ENCODE peak calls at places on chromosomes 11 and 22, in seven cellular contexts. One of them, this sample, is unnamed. For H3K27me3, the result is how much of the 10 kb centered on the place peaks cover.

GRCh38 chr11:122741613-122742012 is 86.1 kb downstream of the UBASH3B start:
- DNase-seq in transverse colon: peak
- DNase-seq in ascending aorta: peak
- DNase-seq in psoas muscle: peak
- DNase-seq in foreskin keratinocyte: no peak
- DNase-seq in CD8-positive, alpha-beta memory T cell: no peak
- DNase-seq in body of pancreas: no peak
- DNase-seq in this sample: no peak

GRCh38 chr11:118437046-118437735 is 899 bp downstream of the KMT2A start:
- DNase-seq in CD8-positive, alpha-beta memory T cell: peak
- DNase-seq in body of pancreas: peak
- DNase-seq in foreskin keratinocyte: peak
- DNase-seq in transverse colon: peak
- DNase-seq in psoas muscle: peak
- DNase-seq in ascending aorta: no peak
- DNase-seq in this sample: peak

GRCh38 chr11:12693485-12694181 is 19.4 kb downstream of the TEAD1 start:
- DNase-seq in transverse colon: peak
- DNase-seq in CD8-positive, alpha-beta memory T cell: no peak
- DNase-seq in psoas muscle: peak
- DNase-seq in foreskin keratinocyte: peak
- DNase-seq in ascending aorta: no peak
- DNase-seq in body of pancreas: peak
- DNase-seq in this sample: peak

GRCh38 chr11:16125796-16126195 is 230.6 kb downstream of the SOX6 start:
- DNase-seq in ascending aorta: no peak
- DNase-seq in foreskin keratinocyte: no peak
- DNase-seq in transverse colon: no peak
- DNase-seq in psoas muscle: no peak
- DNase-seq in CD8-positive, alpha-beta memory T cell: no peak
- DNase-seq in body of pancreas: no peak
- DNase-seq in this sample: peak

GRCh38 chr11:61816736-61817455 is at the start of gene FADS1:
- DNase-seq in body of pancreas: peak
- DNase-seq in psoas muscle: peak
- DNase-seq in CD8-positive, alpha-beta memory T cell: peak
- DNase-seq in foreskin keratinocyte: peak
- DNase-seq in transverse colon: peak
- DNase-seq in ascending aorta: peak
- DNase-seq in this sample: peak

GRCh38 chr11:57977709-57978108 is 46.0 kb upstream of the OR9Q1 start:
- DNase-seq in psoas muscle: no peak
- DNase-seq in foreskin keratinocyte: no peak
- DNase-seq in body of pancreas: peak
- DNase-seq in transverse colon: no peak
- DNase-seq in ascending aorta: no peak
- DNase-seq in CD8-positive, alpha-beta memory T cell: no peak
- DNase-seq in this sample: no peak

GRCh38 chr11:111205622-111206385 is 39.7 kb upstream of the POU2AF2 start:
- DNase-seq in foreskin keratinocyte: no peak
- DNase-seq in psoas muscle: no peak
- DNase-seq in CD8-positive, alpha-beta memory T cell: no peak
- DNase-seq in ascending aorta: no peak
- DNase-seq in transverse colon: no peak
- DNase-seq in body of pancreas: no peak
- DNase-seq in this sample: no peak

GRCh38 chr22:27775698-27776409 is 25.7 kb downstream of the MN1 start:
- DNase-seq in psoas muscle: no peak
- DNase-seq in CD8-positive, alpha-beta memory T cell: no peak
- DNase-seq in ascending aorta: no peak
- DNase-seq in body of pancreas: no peak
- DNase-seq in foreskin keratinocyte: no peak
- DNase-seq in transverse colon: no peak
- DNase-seq in this sample: peak

GRCh38 chr11:11725438-11725837 is 103.6 kb upstream of the GALNT18 start:
- DNase-seq in body of pancreas: no peak
- DNase-seq in psoas muscle: no peak
- DNase-seq in ascending aorta: no peak
- DNase-seq in foreskin keratinocyte: no peak
- DNase-seq in transverse colon: no peak
- DNase-seq in CD8-positive, alpha-beta memory T cell: no peak
- DNase-seq in this sample: no peak

GRCh38 chr11:118658372-118659313 is 20.8 kb downstream of the TREH start:
- DNase-seq in body of pancreas: no peak
- DNase-seq in CD8-positive, alpha-beta memory T cell: no peak
- DNase-seq in transverse colon: no peak
- DNase-seq in ascending aorta: no peak
- DNase-seq in foreskin keratinocyte: no peak
- DNase-seq in psoas muscle: no peak
- DNase-seq in this sample: no peak

GRCh38 chr11:129960216-129961214 is 42.1 kb downstream of the PRDM10 start:
- DNase-seq in body of pancreas: no peak
- DNase-seq in transverse colon: no peak
- DNase-seq in ascending aorta: no peak
- DNase-seq in foreskin keratinocyte: peak
- DNase-seq in CD8-positive, alpha-beta memory T cell: no peak
- DNase-seq in psoas muscle: no peak
- DNase-seq in this sample: no peak

GRCh38 chr11:119771210-119771770 is 42.3 kb upstream of the NECTIN1 start:
- DNase-seq in CD8-positive, alpha-beta memory T cell: no peak
- DNase-seq in body of pancreas: no peak
- DNase-seq in psoas muscle: no peak
- DNase-seq in ascending aorta: no peak
- DNase-seq in foreskin keratinocyte: no peak
- DNase-seq in transverse colon: no peak
- DNase-seq in this sample: no peak

GRCh38 chr11:102666331-102666957 is 39.1 kb downstream of the MMP27 start:
- DNase-seq in ascending aorta: no peak
- DNase-seq in psoas muscle: no peak
- DNase-seq in transverse colon: peak
- DNase-seq in foreskin keratinocyte: peak
- DNase-seq in body of pancreas: peak
- DNase-seq in CD8-positive, alpha-beta memory T cell: no peak
- DNase-seq in this sample: peak

GRCh38 chr11:96072592-96072991 is 148.7 kb upstream of the MTMR2 start:
- DNase-seq in body of pancreas: no peak
- DNase-seq in foreskin keratinocyte: no peak
- DNase-seq in ascending aorta: no peak
- DNase-seq in transverse colon: no peak
- DNase-seq in psoas muscle: no peak
- DNase-seq in CD8-positive, alpha-beta memory T cell: no peak
- DNase-seq in this sample: no peak

GRCh38 chr22:46931881-46932280 is 169.4 kb downstream of the TBC1D22A start:
- DNase-seq in CD8-positive, alpha-beta memory T cell: no peak
- DNase-seq in psoas muscle: no peak
- DNase-seq in foreskin keratinocyte: peak
- DNase-seq in ascending aorta: no peak
- DNase-seq in transverse colon: no peak
- DNase-seq in body of pancreas: no peak
- DNase-seq in this sample: no peak

GRCh38 chr11:99277281-99277680 is 256.5 kb downstream of the CNTN5 start:
- DNase-seq in psoas muscle: no peak
- DNase-seq in foreskin keratinocyte: peak
- DNase-seq in body of pancreas: no peak
- DNase-seq in transverse colon: no peak
- DNase-seq in ascending aorta: no peak
- DNase-seq in CD8-positive, alpha-beta memory T cell: no peak
- DNase-seq in this sample: no peak

GRCh38 chr11:85052636-85053035 is 574.5 kb downstream of the DLG2 start:
- DNase-seq in body of pancreas: no peak
- DNase-seq in CD8-positive, alpha-beta memory T cell: no peak
- DNase-seq in foreskin keratinocyte: no peak
- DNase-seq in psoas muscle: no peak
- DNase-seq in transverse colon: no peak
- DNase-seq in ascending aorta: no peak
- DNase-seq in this sample: no peak

GRCh38 chr11:130726234-130726559 is 190.1 kb downstream of the SNX19 start:
- DNase-seq in psoas muscle: peak
- DNase-seq in foreskin keratinocyte: peak
- DNase-seq in body of pancreas: no peak
- DNase-seq in CD8-positive, alpha-beta memory T cell: no peak
- DNase-seq in transverse colon: peak
- DNase-seq in ascending aorta: no peak
- DNase-seq in this sample: no peak

GRCh38 chr22:22800716-22801115 is 86.9 kb upstream of the IGLL5 start:
- DNase-seq in foreskin keratinocyte: no peak
- DNase-seq in CD8-positive, alpha-beta memory T cell: no peak
- DNase-seq in psoas muscle: no peak
- DNase-seq in ascending aorta: no peak
- DNase-seq in body of pancreas: no peak
- DNase-seq in transverse colon: no peak
- DNase-seq in this sample: no peak

GRCh38 chr22:23207786-23208325 is 27.5 kb downstream of the BCR start:
- DNase-seq in transverse colon: no peak
- DNase-seq in ascending aorta: no peak
- DNase-seq in foreskin keratinocyte: no peak
- DNase-seq in body of pancreas: no peak
- DNase-seq in psoas muscle: no peak
- DNase-seq in CD8-positive, alpha-beta memory T cell: no peak
- DNase-seq in this sample: no peak

GRCh38 chr22:19291218-19291579 is 320 bp downstream of the CLTCL1 start:
- DNase-seq in transverse colon: peak
- DNase-seq in foreskin keratinocyte: no peak
- DNase-seq in body of pancreas: peak
- DNase-seq in CD8-positive, alpha-beta memory T cell: peak
- DNase-seq in psoas muscle: peak
- DNase-seq in ascending aorta: no peak
- DNase-seq in this sample: peak

GRCh38 chr11:32809313-32809712 is 14.9 kb upstream of the CCDC73 start:
- DNase-seq in transverse colon: peak
- DNase-seq in foreskin keratinocyte: peak
- DNase-seq in CD8-positive, alpha-beta memory T cell: no peak
- DNase-seq in ascending aorta: no peak
- DNase-seq in psoas muscle: no peak
- DNase-seq in body of pancreas: peak
- DNase-seq in this sample: peak

GRCh38 chr11:75781296-75781695 is 12.7 kb downstream of the DGAT2 start:
- DNase-seq in CD8-positive, alpha-beta memory T cell: no peak
- DNase-seq in body of pancreas: no peak
- DNase-seq in psoas muscle: no peak
- DNase-seq in ascending aorta: no peak
- DNase-seq in transverse colon: no peak
- DNase-seq in foreskin keratinocyte: no peak
- DNase-seq in this sample: no peak

GRCh38 chr22:31838917-31839316 is 85.1 kb downstream of the DEPDC5 start:
- DNase-seq in CD8-positive, alpha-beta memory T cell: no peak
- DNase-seq in foreskin keratinocyte: peak
- DNase-seq in body of pancreas: no peak
- DNase-seq in psoas muscle: no peak
- DNase-seq in ascending aorta: no peak
- DNase-seq in transverse colon: no peak
- DNase-seq in this sample: no peak

GRCh38 chr22:38272373-38273134 is at the start of gene TMEM184B:
- DNase-seq in body of pancreas: peak
- DNase-seq in ascending aorta: no peak
- DNase-seq in transverse colon: peak
- DNase-seq in foreskin keratinocyte: no peak
- DNase-seq in CD8-positive, alpha-beta memory T cell: peak
- DNase-seq in psoas muscle: peak
- DNase-seq in this sample: peak

GRCh38 chr11:14393129-14393528 is 34.1 kb upstream of the RRAS2 start:
- DNase-seq in foreskin keratinocyte: no peak
- DNase-seq in ascending aorta: no peak
- DNase-seq in transverse colon: no peak
- DNase-seq in CD8-positive, alpha-beta memory T cell: no peak
- DNase-seq in psoas muscle: no peak
- DNase-seq in body of pancreas: no peak
- DNase-seq in this sample: no peak

GRCh38 chr11:14393889-14394288 is 34.9 kb upstream of the RRAS2 start:
- DNase-seq in foreskin keratinocyte: no peak
- DNase-seq in transverse colon: no peak
- DNase-seq in CD8-positive, alpha-beta memory T cell: no peak
- DNase-seq in ascending aorta: no peak
- DNase-seq in body of pancreas: no peak
- DNase-seq in psoas muscle: no peak
- DNase-seq in this sample: no peak

GRCh38 chr11:14386895-14387480 is 28.0 kb upstream of the RRAS2 start:
- DNase-seq in transverse colon: no peak
- DNase-seq in ascending aorta: no peak
- DNase-seq in foreskin keratinocyte: no peak
- DNase-seq in body of pancreas: no peak
- DNase-seq in CD8-positive, alpha-beta memory T cell: no peak
- DNase-seq in psoas muscle: no peak
- DNase-seq in this sample: peak

GRCh38 chr11:14388352-14388751 is 29.4 kb upstream of the RRAS2 start:
- DNase-seq in foreskin keratinocyte: no peak
- DNase-seq in body of pancreas: no peak
- DNase-seq in ascending aorta: no peak
- DNase-seq in transverse colon: no peak
- DNase-seq in psoas muscle: no peak
- DNase-seq in CD8-positive, alpha-beta memory T cell: no peak
- DNase-seq in this sample: no peak

GRCh38 chr11:14390669-14391068 is 31.7 kb upstream of the RRAS2 start:
- DNase-seq in CD8-positive, alpha-beta memory T cell: no peak
- DNase-seq in transverse colon: no peak
- DNase-seq in foreskin keratinocyte: no peak
- DNase-seq in psoas muscle: no peak
- DNase-seq in ascending aorta: no peak
- DNase-seq in body of pancreas: no peak
- DNase-seq in this sample: no peak
- H3K27me3 ChIP-seq in CD8-positive, alpha-beta memory T cell: under half
- H3K27me3 ChIP-seq in transverse colon: under half
- H3K27me3 ChIP-seq in foreskin keratinocyte: under half
- H3K27me3 ChIP-seq in psoas muscle: under half
- H3K27me3 ChIP-seq in ascending aorta: under half
- H3K27me3 ChIP-seq in body of pancreas: under half
- H3K27me3 ChIP-seq in this sample: under half

GRCh38 chr22:37079158-37079557 is 27.6 kb downstream of the KCTD17 start:
- DNase-seq in transverse colon: no peak
- DNase-seq in psoas muscle: no peak
- DNase-seq in CD8-positive, alpha-beta memory T cell: no peak
- DNase-seq in foreskin keratinocyte: no peak
- DNase-seq in body of pancreas: no peak
- DNase-seq in ascending aorta: no peak
- DNase-seq in this sample: no peak
- H3K27me3 ChIP-seq in transverse colon: under half
- H3K27me3 ChIP-seq in psoas muscle: under half
- H3K27me3 ChIP-seq in CD8-positive, alpha-beta memory T cell: under half
- H3K27me3 ChIP-seq in foreskin keratinocyte: under half
- H3K27me3 ChIP-seq in body of pancreas: under half
- H3K27me3 ChIP-seq in ascending aorta: under half
- H3K27me3 ChIP-seq in this sample: under half

GRCh38 chr11:69965821-69966582 is 112.1 kb upstream of the ANO1 start:
- DNase-seq in foreskin keratinocyte: no peak
- DNase-seq in body of pancreas: no peak
- DNase-seq in CD8-positive, alpha-beta memory T cell: no peak
- DNase-seq in transverse colon: peak
- DNase-seq in ascending aorta: no peak
- DNase-seq in psoas muscle: no peak
- DNase-seq in this sample: no peak
- H3K27me3 ChIP-seq in foreskin keratinocyte: under half
- H3K27me3 ChIP-seq in body of pancreas: under half
- H3K27me3 ChIP-seq in CD8-positive, alpha-beta memory T cell: under half
- H3K27me3 ChIP-seq in transverse colon: under half
- H3K27me3 ChIP-seq in ascending aorta: under half
- H3K27me3 ChIP-seq in psoas muscle: under half
- H3K27me3 ChIP-seq in this sample: under half

GRCh38 chr11:44823920-44824704 is 97.3 kb downstream of the TSPAN18 start:
- DNase-seq in psoas muscle: no peak
- DNase-seq in foreskin keratinocyte: no peak
- DNase-seq in transverse colon: no peak
- DNase-seq in body of pancreas: no peak
- DNase-seq in CD8-positive, alpha-beta memory T cell: no peak
- DNase-seq in ascending aorta: no peak
- DNase-seq in this sample: no peak
- H3K27me3 ChIP-seq in psoas muscle: under half
- H3K27me3 ChIP-seq in foreskin keratinocyte: under half
- H3K27me3 ChIP-seq in transverse colon: under half
- H3K27me3 ChIP-seq in body of pancreas: under half
- H3K27me3 ChIP-seq in CD8-positive, alpha-beta memory T cell: under half
- H3K27me3 ChIP-seq in ascending aorta: under half
- H3K27me3 ChIP-seq in this sample: under half